ENCODE peak calls at places on chromosomes 1 and 21, in four cellular contexts. W, Y, P and U are unnamed samples.

GRCh38 chr1:47823016-47823843 is 174.0 kb downstream of the TRABD2B start:
- DNase-seq in P (no peak), Y (no peak), W (no peak), U (no peak)

GRCh38 chr1:224744521-224744920 is 128.4 kb downstream of the CNIH3 start:
- DNase-seq in Y (no peak), W (no peak), P (no peak), U (no peak)

GRCh38 chr1:204246876-204247275 is 33.1 kb upstream of the GOLT1A start:
- DNase-seq in W (no peak), P (no peak), Y (no peak), U (no peak)

GRCh38 chr1:26038477-26038876 is 7.4 kb downstream of the SLC30A2 start:
- DNase-seq in P (no peak), W (peak; percentile 78), Y (no peak), U (no peak)

GRCh38 chr1:238404506-238404905 is 513.8 kb upstream of the ZP4 start:
- DNase-seq in W (no peak), P (no peak), Y (no peak), U (no peak)

GRCh38 chr1:228015276-228016180 is 8.7 kb downstream of the WNT3A start:
- DNase-seq in Y (no peak), P (peak; percentile 5), W (no peak), U (no peak)

GRCh38 chr1:110783292-110783918 is 89.5 kb upstream of the CD53 start:
- DNase-seq in Y (peak; percentile 57), P (peak; percentile 17), W (peak; percentile 57), U (peak; percentile 48)

GRCh38 chr1:153572569-153573015 is 6.9 kb upstream of the S100A2 start:
- DNase-seq in Y (no peak), W (peak; percentile 93), P (no peak), U (peak; percentile 64)

GRCh38 chr1:147209825-147210821 is 15.0 kb downstream of the FMO5 start:
- DNase-seq in Y (no peak), P (no peak), W (no peak), U (no peak)

GRCh38 chr1:243598433-243598832 is 251.6 kb downstream of the AKT3 start:
- DNase-seq in Y (peak; percentile 39), P (no peak), W (no peak), U (no peak)

GRCh38 chr1:3707298-3707938 is 44.8 kb upstream of the CCDC27 start:
- DNase-seq in Y (no peak), P (no peak), W (no peak), U (no peak)

GRCh38 chr21:37564924-37565529 is 198.5 kb downstream of the DYRK1A start:
- DNase-seq in P (no peak), Y (no peak), W (peak; percentile 37), U (no peak)

GRCh38 chr1:81801032-81801833 is 499 bp downstream of the ADGRL2 start:
- DNase-seq in P (peak; percentile 53), W (peak; percentile 85), Y (no peak), U (peak; percentile 61)

GRCh38 chr21:38186869-38187268 is 69.9 kb upstream of the KCNJ15 start:
- DNase-seq in Y (no peak), P (no peak), W (no peak), U (no peak)

GRCh38 chr1:200877839-200878551 is 5.2 kb downstream of the GPR25 start:
- DNase-seq in Y (no peak), P (no peak), W (no peak), U (no peak)

GRCh38 chr1:39194398-39195051 is 10.0 kb upstream of the MACF1 start:
- DNase-seq in W (no peak), P (no peak), Y (no peak), U (no peak)

GRCh38 chr21:38282921-38283320 is 26.1 kb downstream of the KCNJ15 start:
- DNase-seq in P (no peak), Y (no peak), W (no peak), U (no peak)

GRCh38 chr1:48853006-48853405 is 76.3 kb upstream of the BEND5 start:
- DNase-seq in Y (no peak), W (no peak), P (no peak), U (no peak)

GRCh38 chr1:30373471-30374399 is 349.6 kb downstream of the MATN1 start:
- DNase-seq in Y (no peak), P (no peak), W (no peak), U (no peak)

GRCh38 chr1:82517586-82517985 is 716.9 kb downstream of the ADGRL2 start:
- DNase-seq in Y (no peak), W (peak; percentile 17), P (no peak), U (peak; percentile 7)

GRCh38 chr1:22326372-22326915 is 125.2 kb upstream of the ZBTB40 start:
- DNase-seq in Y (no peak), W (no peak), P (no peak), U (no peak)

GRCh38 chr1:168057355-168057754 is 79.4 kb downstream of the GPR161 start:
- DNase-seq in W (no peak), Y (no peak), P (no peak), U (no peak)

GRCh38 chr1:55005351-55006140 is 6.8 kb downstream of the BSND start:
- DNase-seq in P (no peak), W (no peak), Y (no peak), U (no peak)

GRCh38 chr21:35581640-35582039 is 478.7 kb downstream of the SETD4 start:
- DNase-seq in W (no peak), Y (no peak), P (no peak), U (no peak)

GRCh38 chr1:1083181-1084027 is 9.3 kb upstream of the RNF223 start:
- DNase-seq in Y (no peak), W (no peak), P (no peak), U (no peak)

GRCh38 chr1:114979278-114979891 is 50.2 kb upstream of the TSHB start:
- DNase-seq in W (peak; percentile 73), Y (peak; percentile 10), P (peak; percentile 45), U (peak; percentile 72)

GRCh38 chr1:29786195-29786594 is 549.9 kb downstream of the PTPRU start:
- DNase-seq in Y (no peak), W (no peak), P (no peak), U (no peak)

GRCh38 chr21:43972850-43973633 is 39.1 kb upstream of the TRAPPC10 start:
- DNase-seq in W (no peak), Y (no peak), P (no peak), U (no peak)

GRCh38 chr1:173095632-173096031 is 44.9 kb upstream of the TNFSF18 start:
- DNase-seq in Y (no peak), W (no peak), P (no peak), U (no peak)

GRCh38 chr1:192973988-192974387 is 85.2 kb downstream of the UCHL5 start:
- DNase-seq in Y (no peak), W (no peak), P (no peak), U (no peak)

GRCh38 chr1:119132179-119132578 is 8.3 kb downstream of the WARS2 start:
- DNase-seq in P (no peak), W (no peak), Y (no peak), U (no peak)

GRCh38 chr1:174800221-174800791 is 199.4 kb upstream of the CACYBP start:
- DNase-seq in P (no peak), W (no peak), Y (no peak), U (no peak)

GRCh38 chr1:205977348-205978014 is 25.7 kb downstream of the RAB7B start:
- DNase-seq in W (peak; percentile 75), Y (peak; percentile 47), P (peak; percentile 70), U (peak; percentile 79)

GRCh38 chr1:32336963-32337675 is 1.1 kb upstream of the MARCKSL1 start:
- DNase-seq in W (peak; percentile 65), P (no peak), Y (peak; percentile 59), U (peak; percentile 23)

GRCh38 chr21:42263591-42264131 is 44.7 kb downstream of the ABCG1 start:
- DNase-seq in Y (no peak), P (no peak), W (peak; percentile 55), U (peak; percentile 51)

GRCh38 chr1:66889030-66889429 is 35.6 kb downstream of the DNAI4 start:
- DNase-seq in Y (no peak), P (no peak), W (no peak), U (no peak)

GRCh38 chr1:9573723-9574122 is 15.0 kb upstream of the TMEM201 start:
- DNase-seq in P (no peak), Y (no peak), W (no peak), U (no peak)

GRCh38 chr1:156493154-156493631 is 7.4 kb downstream of the MEF2D start:
- DNase-seq in Y (no peak), W (peak; percentile 82), P (no peak), U (no peak)

GRCh38 chr1:116038679-116039078 is 62.4 kb downstream of the SLC22A15 start:
- DNase-seq in W (no peak), Y (no peak), P (no peak), U (no peak)
- TF ChIP-seq CTCF in W (no peak), Y (no peak), P (no peak), U (no peak)

GRCh38 chr1:183283286-183283685 is 97.2 kb downstream of the LAMC2 start:
- DNase-seq in P (no peak), W (no peak), Y (no peak), U (no peak)
- TF ChIP-seq CTCF in P (no peak), W (no peak), Y (no peak), U (no peak)

GRCh38 chr1:232626452-232626851 is 3.5 kb downstream of the SIPA1L2 start:
- DNase-seq in W (no peak), Y (no peak), P (no peak), U (no peak)

GRCh38 chr1:232628335-232629214 is 1.4 kb downstream of the SIPA1L2 start:
- DNase-seq in Y (no peak), P (no peak), W (no peak), U (no peak)

GRCh38 chr1:232627171-232627570 is 2.8 kb downstream of the SIPA1L2 start:
- DNase-seq in Y (no peak), P (no peak), W (no peak), U (no peak)

GRCh38 chr1:232629250-232630046 is 485 bp downstream of the SIPA1L2 start:
- DNase-seq in Y (no peak), P (peak; percentile 49), W (no peak), U (peak; percentile 30)

DNA sequence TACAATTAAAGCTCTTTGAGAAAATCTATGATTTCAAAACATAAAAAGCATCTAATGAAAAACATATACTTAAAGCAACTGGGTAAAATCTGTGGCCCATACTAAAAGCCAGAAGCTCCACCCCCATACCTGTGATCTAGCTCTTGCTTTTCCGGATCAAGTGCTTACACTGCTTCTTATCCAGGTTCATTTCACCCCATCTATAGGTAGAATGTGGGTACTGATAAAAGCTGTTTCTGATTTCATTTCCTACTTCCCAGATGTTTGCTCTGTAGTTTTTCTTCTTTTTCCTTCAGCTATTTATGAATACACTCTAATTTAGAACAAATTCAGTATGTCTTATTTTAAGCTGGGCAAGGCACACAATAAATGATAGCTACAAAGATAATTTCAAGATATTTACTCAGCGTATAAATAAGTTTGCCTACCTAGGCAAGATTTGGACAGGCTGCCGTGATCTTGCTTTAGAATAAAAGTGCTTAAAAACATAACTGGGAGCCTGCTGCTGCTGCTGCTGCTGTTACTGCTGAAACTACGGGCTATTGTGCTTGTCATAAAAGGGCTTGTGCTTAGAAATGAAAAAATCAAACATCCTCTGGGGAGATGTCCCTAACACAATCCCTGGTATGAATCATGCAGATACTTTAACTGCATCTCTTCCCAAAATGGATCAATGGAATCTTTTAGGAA is 2.1 kb downstream of the SIPA1L2 start:
- DNase-seq in W (no peak), P (no peak), Y (no peak), U (no peak)
- TF ChIP-seq CTCF in W (no peak), P (peak; percentile 60), Y (peak; percentile 25), U (peak; percentile 77)

GRCh38 chr1:6519935-6520621 is 28.6 kb upstream of the PLEKHG5 start:
- DNase-seq in Y (no peak), P (no peak), W (peak; percentile 32), U (no peak)

GRCh38 chr1:6519491-6519934 is 28.0 kb upstream of the PLEKHG5 start:
- DNase-seq in W (no peak), Y (no peak), P (no peak), U (no peak)

GRCh38 chr1:6526316-6526715 is 28.0 kb downstream of the NOL9 start:
- DNase-seq in W (no peak), Y (no peak), P (no peak), U (no peak)

GRCh38 chr1:6521502-6521901 is 30.0 kb upstream of the PLEKHG5 start:
- DNase-seq in P (no peak), W (no peak), Y (no peak), U (no peak)

GRCh38 chr1:6523566-6523965 is 30.7 kb downstream of the NOL9 start:
- DNase-seq in W (peak; percentile 28), Y (no peak), P (no peak), U (peak; percentile 33)
- TF ChIP-seq CTCF in W (no peak), Y (peak; percentile 54), P (peak; percentile 51), U (peak; percentile 36)